ENCODE peak calls at places on chromosomes 11 and 22, in four cellular contexts. M is activated T-cell treated with anti-CD3 and anti-CD28 coated beads, Interleukin-2, amount 50 U/mL, for 24 hours; G is endodermal cell; F is heart left ventricle. S is an unnamed sample.

GRCh38 chr22:31296258-31296657 is 4.0 kb upstream of the PIK3IP1 start:
- DNase-seq in M (no peak), G (no peak), F (no peak), S (no peak)

GRCh38 chr11:104390696-104391095 is 226.7 kb upstream of the PDGFD start:
- DNase-seq in M (no peak), G (no peak), F (no peak), S (no peak)

GRCh38 chr22:20319745-20320658 is at the start of gene DGCR6L:
- DNase-seq in M (peak), G (peak), F (peak), S (peak)

GRCh38 chr22:22465782-22466181 is 42.8 kb downstream of the ZNF280B start:
- DNase-seq in M (no peak), G (no peak), F (no peak), S (no peak)

GRCh38 chr11:76270387-76270786 is 64.1 kb upstream of the WNT11 start:
- DNase-seq in M (no peak), G (no peak), F (no peak), S (no peak)

GRCh38 chr22:19713228-19713627 is 1.1 kb upstream of the SEPTIN5 start:
- DNase-seq in M (no peak), G (no peak), F (peak), S (no peak)

GRCh38 chr22:42039271-42039670 is 31.3 kb downstream of the NAGA start:
- DNase-seq in M (no peak), G (no peak), F (no peak), S (no peak)

GRCh38 chr11:70660889-70661197 is 262.5 kb downstream of the CTTN start:
- DNase-seq in M (no peak), G (no peak), F (no peak), S (no peak)

GRCh38 chr11:21707116-21707769 is 485.6 kb upstream of the ANO5 start:
- DNase-seq in M (no peak), G (no peak), F (no peak), S (no peak)

GRCh38 chr22:30305906-30306628 is 16.8 kb upstream of the CASTOR1 start:
- DNase-seq in M (no peak), G (no peak), F (no peak), S (no peak)

GRCh38 chr11:111542606-111543275 is 2.2 kb downstream of the LAYN start:
- DNase-seq in M (no peak), G (no peak), F (no peak), S (no peak)

GRCh38 chr11:65491614-65492386 is 7.0 kb upstream of the MALAT1 start:
- DNase-seq in M (no peak), G (peak), F (peak), S (no peak)

GRCh38 chr11:108983621-108984020 is 318.8 kb downstream of the DDX10 start:
- DNase-seq in M (no peak), G (no peak), F (no peak), S (no peak)

GRCh38 chr11:123054301-123055065 is 7.5 kb downstream of the HSPA8 start:
- DNase-seq in M (peak), G (peak), F (no peak), S (peak)

S was measured in NT2/D1.